ENCODE peak calls at places on chromosomes 6 and 20, in eight cellular contexts. M is Daoy; I is SW 1271; A is CD4-positive, alpha-beta memory T cell; Z is smooth muscle cell of the brain vasculature; J is activated naive CD8-positive, alpha-beta T cell treated with anti-CD3 and anti-CD28 coated beads for 36 hours; X is stimulated activated CD4-positive, alpha-beta T cell treated with anti-CD3 and anti-CD28 coated beads, Interleukin-1b, Interleukin-23, amount 100 ng/mL, for 1 hour; D is NCI-H1694 treated with DMSO at 0.1 percent for 48 hours. T is an unnamed sample.

GRCh38 chr20:49287555-49288249 is 9.8 kb upstream of the ZNFX1 start:
- DNase-seq in M (no peak), I (no peak), A (no peak), Z (no peak), J (no peak), X (no peak), D (no peak), T (peak; percentile 57)

GRCh38 chr20:11140359-11140758 is 466.6 kb upstream of the JAG1 start:
- DNase-seq in M (peak; percentile 84), I (no peak), A (no peak), Z (peak; percentile 54), J (no peak), X (no peak), D (no peak), T (peak; percentile 15)

GRCh38 chr6:34791164-34791841 is 580 bp upstream of the BLTP3A start:
- DNase-seq in M (peak; percentile 59), I (no peak), A (no peak), Z (no peak), J (peak; percentile 36), X (no peak), D (peak; percentile 30), T (peak; percentile 54)

GRCh38 chr6:169454204-169454871 is 200.7 kb upstream of the THBS2 start:
- DNase-seq in M (peak; percentile 58), I (no peak), A (no peak), Z (peak; percentile 49), J (no peak), X (no peak), D (no peak), T (no peak)

GRCh38 chr20:43533060-43533459 is 25.6 kb downstream of the L3MBTL1 start:
- DNase-seq in M (no peak), I (no peak), A (no peak), Z (no peak), J (no peak), X (no peak), D (no peak), T (no peak)

GRCh38 chr6:47145212-47145611 is 103.1 kb upstream of the ADGRF1 start:
- DNase-seq in M (no peak), I (no peak), A (no peak), Z (no peak), J (no peak), X (no peak), D (no peak), T (no peak)

GRCh38 chr20:57717797-57718196 is 8.0 kb upstream of the PMEPA1 start:
- DNase-seq in M (no peak), I (no peak), A (no peak), Z (no peak), J (no peak), X (no peak), D (no peak), T (no peak)

GRCh38 chr6:167401525-167402194 is 76.8 kb downstream of the TTLL2 start:
- DNase-seq in M (peak; percentile 19), I (no peak), A (no peak), Z (no peak), J (no peak), X (no peak), D (no peak), T (peak; percentile 41)

GRCh38 chr6:48614326-48614725 is 503.3 kb upstream of the PTCHD4 start:
- DNase-seq in M (no peak), I (no peak), A (no peak), Z (no peak), J (no peak), X (no peak), D (no peak), T (no peak)

GRCh38 chr6:113048741-113049140 is 701.6 kb downstream of the RFPL4B start:
- DNase-seq in M (no peak), I (no peak), A (no peak), Z (no peak), J (no peak), X (no peak), D (no peak), T (peak; percentile 35)

GRCh38 chr6:30974488-30975252 is 8.8 kb upstream of the MUC21 start:
- DNase-seq in M (no peak), I (no peak), A (no peak), Z (no peak), J (no peak), X (no peak), D (no peak), T (no peak)

GRCh38 chr6:32108094-32108627 is 977 bp downstream of the TNXB start:
- DNase-seq in M (peak; percentile 61), I (no peak), A (no peak), Z (no peak), J (no peak), X (no peak), D (no peak), T (no peak)

GRCh38 chr6:142417331-142417750 is 115.5 kb downstream of the ADGRG6 start:
- DNase-seq in M (no peak), I (no peak), A (no peak), Z (no peak), J (no peak), X (no peak), D (no peak), T (no peak)

GRCh38 chr20:6709865-6710595 is 57.5 kb upstream of the BMP2 start:
- DNase-seq in M (no peak), I (no peak), A (no peak), Z (no peak), J (no peak), X (no peak), D (no peak), T (peak; percentile 60)

GRCh38 chr6:82511546-82511945 is 147.9 kb downstream of the TPBG start:
- DNase-seq in M (no peak), I (no peak), A (no peak), Z (no peak), J (no peak), X (no peak), D (no peak), T (no peak)

GRCh38 chr20:57421258-57422220 is 30.3 kb downstream of the RBM38 start:
- DNase-seq in M (no peak), I (no peak), A (no peak), Z (no peak), J (no peak), X (no peak), D (no peak), T (no peak)

GRCh38 chr20:8875586-8875985 is 193.3 kb upstream of the PLCB4 start:
- DNase-seq in M (no peak), I (no peak), A (no peak), Z (no peak), J (no peak), X (no peak), D (no peak), T (peak; percentile 30)